ENCODE peak calls at places on chromosomes 5 and 9, in eight cellular contexts. One of them, this sample, is unnamed.

GRCh38 chr9:35756743-35757526 is 2.9 kb upstream of the MSMP start:
- DNase-seq in GM20000: peak
- DNase-seq in HepG2: peak
- DNase-seq in lower leg skin: peak
- DNase-seq in cardiac muscle cell: peak
- DNase-seq in sigmoid colon: peak
- DNase-seq in neural crest cell: peak
- DNase-seq in dorsolateral prefrontal cortex: peak
- DNase-seq in this sample: peak

GRCh38 chr5:120465281-120465961 is 1.3 kb downstream of the PRR16 start:
- DNase-seq in GM20000: no peak
- DNase-seq in HepG2: no peak
- DNase-seq in lower leg skin: peak
- DNase-seq in cardiac muscle cell: peak
- DNase-seq in sigmoid colon: peak
- DNase-seq in neural crest cell: peak
- DNase-seq in dorsolateral prefrontal cortex: peak
- DNase-seq in this sample: no peak

GRCh38 chr9:72485821-72486605 is 35.4 kb upstream of the TMC1 start:
- DNase-seq in GM20000: no peak
- DNase-seq in HepG2: no peak
- DNase-seq in lower leg skin: no peak
- DNase-seq in cardiac muscle cell: peak
- DNase-seq in sigmoid colon: no peak
- DNase-seq in neural crest cell: no peak
- DNase-seq in dorsolateral prefrontal cortex: no peak
- DNase-seq in this sample: no peak

GRCh38 chr5:161085081-161085480 is 233.1 kb upstream of the ATP10B start:
- DNase-seq in GM20000: no peak
- DNase-seq in HepG2: no peak
- DNase-seq in lower leg skin: no peak
- DNase-seq in cardiac muscle cell: no peak
- DNase-seq in sigmoid colon: no peak
- DNase-seq in neural crest cell: no peak
- DNase-seq in dorsolateral prefrontal cortex: no peak
- DNase-seq in this sample: no peak

GRCh38 chr5:92800360-92800759 is 780.7 kb downstream of the NR2F1-AS1 start:
- DNase-seq in GM20000: no peak
- DNase-seq in HepG2: no peak
- DNase-seq in lower leg skin: no peak
- DNase-seq in cardiac muscle cell: peak
- DNase-seq in sigmoid colon: no peak
- DNase-seq in neural crest cell: no peak
- DNase-seq in dorsolateral prefrontal cortex: no peak
- DNase-seq in this sample: no peak

GRCh38 chr9:98635374-98635773 is 73.4 kb downstream of the GABBR2 start:
- DNase-seq in GM20000: no peak
- DNase-seq in HepG2: no peak
- DNase-seq in lower leg skin: no peak
- DNase-seq in cardiac muscle cell: no peak
- DNase-seq in sigmoid colon: no peak
- DNase-seq in neural crest cell: no peak
- DNase-seq in dorsolateral prefrontal cortex: no peak
- DNase-seq in this sample: no peak

GRCh38 chr5:98880151-98880550 is 48.7 kb downstream of the CHD1 start:
- DNase-seq in GM20000: no peak
- DNase-seq in HepG2: no peak
- DNase-seq in lower leg skin: no peak
- DNase-seq in cardiac muscle cell: peak
- DNase-seq in sigmoid colon: no peak
- DNase-seq in neural crest cell: no peak
- DNase-seq in dorsolateral prefrontal cortex: no peak
- DNase-seq in this sample: no peak

GRCh38 chr5:181119105-181119504 is 11.9 kb downstream of the OR2V1 start:
- DNase-seq in GM20000: no peak
- DNase-seq in HepG2: no peak
- DNase-seq in lower leg skin: peak
- DNase-seq in cardiac muscle cell: no peak
- DNase-seq in sigmoid colon: peak
- DNase-seq in neural crest cell: no peak
- DNase-seq in dorsolateral prefrontal cortex: no peak
- DNase-seq in this sample: no peak

GRCh38 chr9:112751059-112751795 is 667 bp downstream of the SNX30 start:
- DNase-seq in GM20000: peak
- DNase-seq in HepG2: peak
- DNase-seq in lower leg skin: peak
- DNase-seq in cardiac muscle cell: peak
- DNase-seq in sigmoid colon: peak
- DNase-seq in neural crest cell: peak
- DNase-seq in dorsolateral prefrontal cortex: peak
- DNase-seq in this sample: peak

GRCh38 chr5:122183098-122183794 is 53.9 kb downstream of the ZNF474 start:
- DNase-seq in GM20000: no peak
- DNase-seq in HepG2: no peak
- DNase-seq in lower leg skin: peak
- DNase-seq in cardiac muscle cell: peak
- DNase-seq in sigmoid colon: peak
- DNase-seq in neural crest cell: no peak
- DNase-seq in dorsolateral prefrontal cortex: peak
- DNase-seq in this sample: no peak

DNA sequence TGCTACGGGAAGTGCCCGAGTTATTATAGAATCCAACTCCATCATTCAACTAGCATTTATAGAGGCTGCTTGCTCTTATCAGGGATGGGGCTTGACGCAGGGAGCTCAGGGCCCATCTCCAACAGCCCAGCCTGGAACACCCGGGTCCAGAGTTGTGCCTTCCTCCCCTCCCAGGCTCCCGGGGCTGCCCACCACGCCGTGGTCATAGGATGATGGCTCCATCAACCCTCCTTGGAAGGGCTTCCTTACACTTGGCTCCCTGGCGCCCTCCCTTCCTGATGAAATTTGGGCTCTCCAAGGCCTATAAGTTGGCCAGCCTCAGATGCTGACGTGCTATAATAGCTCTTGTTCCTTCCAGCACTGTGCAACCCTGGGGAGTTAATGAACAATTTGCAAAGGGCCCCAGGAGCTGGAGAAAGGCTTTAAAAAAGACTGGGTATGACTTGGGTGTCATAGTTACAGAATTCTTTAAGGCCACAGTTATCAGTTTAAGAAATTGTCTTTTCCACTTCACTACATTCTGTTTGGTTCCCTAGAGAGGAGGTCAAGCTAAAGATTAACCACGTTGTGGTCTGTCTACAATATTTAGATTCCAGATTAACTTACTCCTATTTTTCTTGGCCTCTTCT is 42.5 kb upstream of the GADD45G start:
- DNase-seq in GM20000: no peak
- DNase-seq in HepG2: no peak
- DNase-seq in lower leg skin: peak
- DNase-seq in cardiac muscle cell: peak
- DNase-seq in sigmoid colon: no peak
- DNase-seq in neural crest cell: no peak
- DNase-seq in dorsolateral prefrontal cortex: no peak
- DNase-seq in this sample: no peak
- TF ChIP-seq CTCF in GM20000: no peak
- TF ChIP-seq CTCF in HepG2: no peak
- TF ChIP-seq CTCF in lower leg skin: no peak
- TF ChIP-seq CTCF in cardiac muscle cell: no peak
- TF ChIP-seq CTCF in sigmoid colon: no peak
- TF ChIP-seq CTCF in neural crest cell: no peak
- TF ChIP-seq CTCF in dorsolateral prefrontal cortex: no peak
- TF ChIP-seq CTCF in this sample: no peak

DNA sequence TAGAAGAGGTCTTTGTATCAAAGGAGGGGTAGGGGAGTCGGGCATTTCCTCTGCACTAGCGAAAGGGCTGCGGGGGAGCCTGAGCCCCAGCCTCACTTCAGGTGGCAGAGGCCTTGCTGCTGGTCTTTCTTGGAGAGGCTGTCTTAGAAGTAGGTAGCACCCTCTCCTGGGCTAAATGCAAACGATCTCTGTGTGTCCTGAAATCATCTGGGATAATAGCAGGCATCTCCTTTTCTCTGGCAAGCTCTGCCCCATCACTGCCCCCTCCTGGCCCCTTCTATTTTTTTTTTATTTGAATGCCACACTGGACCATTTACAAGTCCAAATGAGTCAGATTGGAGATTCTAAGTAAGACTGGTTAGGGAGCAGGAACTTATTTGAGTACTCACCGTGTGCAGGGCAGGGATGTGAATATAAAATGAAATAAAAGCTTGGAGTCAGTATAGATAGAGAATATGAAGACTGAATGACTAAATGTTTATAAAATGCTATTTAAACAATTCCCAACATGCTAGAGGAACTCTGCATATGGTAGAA is 137.1 kb downstream of the FGF1 start:
- DNase-seq in GM20000: peak
- DNase-seq in HepG2: peak
- DNase-seq in lower leg skin: no peak
- DNase-seq in cardiac muscle cell: peak
- DNase-seq in sigmoid colon: peak
- DNase-seq in neural crest cell: peak
- DNase-seq in dorsolateral prefrontal cortex: no peak
- DNase-seq in this sample: peak
- TF ChIP-seq CTCF in GM20000: no peak
- TF ChIP-seq CTCF in HepG2: peak
- TF ChIP-seq CTCF in lower leg skin: no peak
- TF ChIP-seq CTCF in cardiac muscle cell: peak
- TF ChIP-seq CTCF in sigmoid colon: peak
- TF ChIP-seq CTCF in neural crest cell: peak
- TF ChIP-seq CTCF in dorsolateral prefrontal cortex: peak
- TF ChIP-seq CTCF in this sample: peak

DNA sequence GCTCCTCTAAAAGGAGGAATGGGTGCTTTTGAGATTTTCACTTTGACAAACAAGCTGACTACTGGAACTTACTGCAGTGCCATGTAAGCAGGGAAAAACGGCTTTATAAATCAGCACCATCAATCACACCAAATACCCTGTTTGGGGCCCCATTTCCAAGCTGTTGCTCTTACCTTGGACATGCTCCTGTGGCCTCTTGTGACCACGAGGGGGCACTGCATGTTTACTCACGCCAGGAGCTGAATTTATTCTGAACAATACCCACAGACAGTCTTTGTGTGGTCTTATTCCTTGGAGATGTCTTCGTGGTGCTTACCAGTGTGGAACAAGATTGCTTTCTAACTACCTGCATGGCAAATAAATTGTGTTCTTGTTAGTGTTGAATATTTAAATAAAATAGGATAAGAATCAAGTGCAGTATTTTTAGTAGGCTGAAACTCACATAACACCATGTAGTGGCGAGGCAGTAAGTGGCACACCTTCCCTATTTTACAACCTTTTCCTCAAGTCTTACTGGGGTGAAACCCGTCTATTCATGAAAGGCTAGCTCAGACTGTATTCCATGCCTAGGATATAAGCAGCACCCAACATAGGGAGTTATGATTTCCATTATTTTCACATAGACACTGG is 155.5 kb upstream of the NMUR2 start:
- DNase-seq in GM20000: peak
- DNase-seq in HepG2: peak
- DNase-seq in lower leg skin: no peak
- DNase-seq in cardiac muscle cell: peak
- DNase-seq in sigmoid colon: no peak
- DNase-seq in neural crest cell: peak
- DNase-seq in dorsolateral prefrontal cortex: peak
- DNase-seq in this sample: peak
- TF ChIP-seq CTCF in GM20000: peak
- TF ChIP-seq CTCF in HepG2: peak
- TF ChIP-seq CTCF in lower leg skin: no peak
- TF ChIP-seq CTCF in cardiac muscle cell: peak
- TF ChIP-seq CTCF in sigmoid colon: peak
- TF ChIP-seq CTCF in neural crest cell: peak
- TF ChIP-seq CTCF in dorsolateral prefrontal cortex: peak
- TF ChIP-seq CTCF in this sample: peak

DNA sequence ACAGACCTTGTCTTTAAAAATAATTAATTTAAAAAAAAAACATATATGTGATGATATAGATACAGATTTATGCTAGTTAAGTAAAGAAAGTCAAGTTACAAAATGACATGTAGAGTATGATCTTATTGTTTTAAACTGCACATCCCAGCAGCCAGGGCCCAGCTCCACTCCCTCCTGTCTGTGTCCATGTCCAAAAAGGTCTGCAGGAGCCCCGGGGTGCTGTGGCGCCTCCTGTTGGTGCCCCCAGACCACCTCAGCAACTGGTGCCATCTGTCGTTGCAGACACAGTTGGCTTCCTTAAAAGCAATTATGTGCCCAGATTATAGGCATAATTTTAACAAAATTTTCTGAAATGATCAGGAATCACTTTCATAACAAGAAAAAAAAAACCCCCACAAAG is 33.3 kb downstream of the IPPK start:
- DNase-seq in GM20000: no peak
- DNase-seq in HepG2: no peak
- DNase-seq in lower leg skin: peak
- DNase-seq in cardiac muscle cell: no peak
- DNase-seq in sigmoid colon: peak
- DNase-seq in neural crest cell: no peak
- DNase-seq in dorsolateral prefrontal cortex: no peak
- DNase-seq in this sample: no peak
- TF ChIP-seq CTCF in GM20000: no peak
- TF ChIP-seq CTCF in HepG2: no peak
- TF ChIP-seq CTCF in lower leg skin: no peak
- TF ChIP-seq CTCF in cardiac muscle cell: no peak
- TF ChIP-seq CTCF in sigmoid colon: no peak
- TF ChIP-seq CTCF in neural crest cell: no peak
- TF ChIP-seq CTCF in dorsolateral prefrontal cortex: no peak
- TF ChIP-seq CTCF in this sample: no peak

GRCh38 chr5:132949151-132949550 is 14.3 kb downstream of the AFF4 start:
- DNase-seq in GM20000: no peak
- DNase-seq in HepG2: no peak
- DNase-seq in lower leg skin: no peak
- DNase-seq in cardiac muscle cell: peak
- DNase-seq in sigmoid colon: no peak
- DNase-seq in neural crest cell: no peak
- DNase-seq in dorsolateral prefrontal cortex: no peak
- DNase-seq in this sample: no peak

GRCh38 chr5:132947661-132948060 is 15.8 kb downstream of the AFF4 start:
- DNase-seq in GM20000: no peak
- DNase-seq in HepG2: peak
- DNase-seq in lower leg skin: no peak
- DNase-seq in cardiac muscle cell: peak
- DNase-seq in sigmoid colon: no peak
- DNase-seq in neural crest cell: no peak
- DNase-seq in dorsolateral prefrontal cortex: no peak
- DNase-seq in this sample: no peak

GRCh38 chr5:132953710-132954109 is 9.7 kb downstream of the AFF4 start:
- DNase-seq in GM20000: no peak
- DNase-seq in HepG2: no peak
- DNase-seq in lower leg skin: no peak
- DNase-seq in cardiac muscle cell: no peak
- DNase-seq in sigmoid colon: no peak
- DNase-seq in neural crest cell: no peak
- DNase-seq in dorsolateral prefrontal cortex: no peak
- DNase-seq in this sample: no peak

GRCh38 chr5:132952829-132953228 is 10.6 kb downstream of the AFF4 start:
- DNase-seq in GM20000: no peak
- DNase-seq in HepG2: no peak
- DNase-seq in lower leg skin: no peak
- DNase-seq in cardiac muscle cell: no peak
- DNase-seq in sigmoid colon: no peak
- DNase-seq in neural crest cell: no peak
- DNase-seq in dorsolateral prefrontal cortex: no peak
- DNase-seq in this sample: no peak

GRCh38 chr5:132951858-132952257 is 11.6 kb downstream of the AFF4 start:
- DNase-seq in GM20000: no peak
- DNase-seq in HepG2: no peak
- DNase-seq in lower leg skin: no peak
- DNase-seq in cardiac muscle cell: no peak
- DNase-seq in sigmoid colon: no peak
- DNase-seq in neural crest cell: no peak
- DNase-seq in dorsolateral prefrontal cortex: no peak
- DNase-seq in this sample: no peak
- TF ChIP-seq CTCF in GM20000: no peak
- TF ChIP-seq CTCF in HepG2: no peak
- TF ChIP-seq CTCF in lower leg skin: no peak
- TF ChIP-seq CTCF in cardiac muscle cell: no peak
- TF ChIP-seq CTCF in sigmoid colon: no peak
- TF ChIP-seq CTCF in neural crest cell: no peak
- TF ChIP-seq CTCF in dorsolateral prefrontal cortex: no peak
- TF ChIP-seq CTCF in this sample: no peak